ENCODE peak calls at places on chromosomes 2 and 18, in four cellular contexts. J, M, P and C are unnamed samples.

GRCh38 chr2:26001743-26002341 is 19.5 kb upstream of the KIF3C start:
- DNase-seq in P (no peak), M (peak), J (peak), C (no peak)

GRCh38 chr2:76870011-76870410 is 652.2 kb downstream of the LRRTM4 start:
- DNase-seq in P (no peak), M (peak), J (no peak), C (no peak)

GRCh38 chr2:109232306-109232705 is 103.3 kb downstream of the SH3RF3 start:
- DNase-seq in J (no peak), M (no peak), P (no peak), C (no peak)

GRCh38 chr2:207188601-207189000 is 22.9 kb upstream of the KLF7 start:
- DNase-seq in P (no peak), J (peak), M (no peak), C (no peak)

GRCh38 chr2:128380061-128380889 is 61.6 kb upstream of the HS6ST1 start:
- DNase-seq in M (no peak), P (no peak), J (no peak), C (no peak)

GRCh38 chr18:21054252-21054821 is 57.3 kb downstream of the ROCK1 start:
- DNase-seq in J (no peak), M (no peak), P (no peak), C (no peak)

GRCh38 chr2:226795281-226796011 is 4.2 kb downstream of the IRS1 start:
- DNase-seq in M (no peak), P (no peak), J (no peak), C (no peak)

GRCh38 chr2:119465687-119466086 is 34.0 kb downstream of the TMEM37 start:
- DNase-seq in P (no peak), J (no peak), M (no peak), C (no peak)

GRCh38 chr2:100856732-100857131 is 36.8 kb downstream of the NPAS2 start:
- DNase-seq in P (no peak), J (no peak), M (no peak), C (no peak)

GRCh38 chr2:171404258-171404657 is 29.5 kb downstream of the METTL8 start:
- DNase-seq in J (no peak), P (no peak), M (no peak), C (no peak)

GRCh38 chr2:64090264-64090663 is 54.0 kb downstream of the PELI1 start:
- DNase-seq in M (no peak), J (no peak), P (no peak), C (no peak)

GRCh38 chr2:150230004-150230403 is 257.5 kb downstream of the RND3 start:
- DNase-seq in J (no peak), P (no peak), M (no peak), C (no peak)

GRCh38 chr2:73239776-73240175 is 5.7 kb downstream of the CCT7 start:
- DNase-seq in J (no peak), M (no peak), P (no peak), C (no peak)